ENCODE peak calls at places on chromosomes 3 and 15, in ten cellular contexts. L, J, I, M, U, K, V, G, W and H are unnamed samples.

GRCh38 chr15:78204351-78205309 is 29.7 kb downstream of the ACSBG1 start:
- DNase-seq in U (no peak), K (peak), J (no peak), I (no peak), V (peak), L (no peak), W (no peak), M (no peak), G (no peak), H (no peak)

GRCh38 chr3:33377931-33378330 is 62.3 kb downstream of the UBP1 start:
- DNase-seq in V (no peak), G (no peak), K (no peak), W (no peak), J (no peak), M (no peak), L (peak), U (no peak), I (no peak), H (peak)

GRCh38 chr15:49855917-49856637 is 235.2 kb downstream of the DTWD1 start:
- DNase-seq in J (no peak), K (no peak), G (no peak), M (no peak), V (no peak), L (no peak), W (no peak), I (no peak), U (no peak), H (peak)

GRCh38 chr15:88605507-88606436 is 15.4 kb upstream of the AEN start:
- DNase-seq in G (peak), U (no peak), V (peak), J (no peak), K (no peak), L (no peak), M (no peak), W (no peak), I (no peak), H (peak)

GRCh38 chr15:66706225-66706732 is 4.2 kb downstream of the SMAD6 start:
- DNase-seq in K (no peak), W (no peak), U (no peak), L (no peak), M (no peak), V (peak), J (no peak), G (no peak), I (no peak), H (no peak)

GRCh38 chr15:49675051-49675450 is 54.2 kb downstream of the DTWD1 start:
- DNase-seq in I (no peak), L (peak), M (no peak), K (no peak), J (no peak), U (no peak), G (no peak), W (no peak), V (no peak), H (peak)

GRCh38 chr15:74233864-74234597 is 2.1 kb upstream of the CCDC33 start:
- DNase-seq in K (no peak), M (no peak), U (no peak), W (no peak), J (no peak), V (no peak), I (no peak), L (no peak), G (no peak), H (no peak)

GRCh38 chr3:100395674-100396073 is 5.2 kb downstream of the TOMM70 start:
- DNase-seq in M (no peak), U (no peak), K (no peak), V (no peak), G (no peak), J (no peak), W (no peak), L (no peak), I (no peak), H (no peak)

GRCh38 chr3:113051827-113052226 is 61.0 kb downstream of the GTPBP8 start:
- DNase-seq in V (no peak), J (no peak), K (no peak), G (no peak), U (no peak), I (no peak), M (no peak), W (no peak), L (no peak), H (no peak)

GRCh38 chr15:34133511-34133910 is 31.6 kb downstream of the PGBD4 start:
- DNase-seq in I (no peak), U (no peak), W (no peak), M (no peak), L (no peak), G (no peak), K (no peak), V (no peak), J (no peak), H (no peak)

GRCh38 chr3:149958171-149958796 is 12.4 kb downstream of the PFN2 start:
- DNase-seq in W (no peak), G (no peak), K (no peak), V (no peak), M (no peak), I (no peak), L (no peak), J (no peak), U (no peak), H (no peak)